ENCODE peak calls at places on chromosomes 13 and 19, in eight cellular contexts. A, O, X, N, W, U, R and B are unnamed samples.

GRCh38 chr19:34345934-34346333 is 19.1 kb upstream of the GPI start:
- DNase-seq in W (peak), O (no peak), U (peak), R (peak), A (peak), N (peak), X (no peak), B (peak)

GRCh38 chr13:59358014-59358413 is 805.7 kb downstream of the DIAPH3 start:
- DNase-seq in U (no peak), X (no peak), R (no peak), W (no peak), N (no peak), A (no peak), O (no peak), B (no peak)

GRCh38 chr13:59461411-59461810 is 702.3 kb downstream of the DIAPH3 start:
- DNase-seq in R (no peak), W (no peak), O (no peak), U (no peak), N (no peak), X (no peak), A (no peak), B (no peak)

GRCh38 chr19:873084-874019 is 13.9 kb downstream of the CFD start:
- DNase-seq in A (peak), O (peak), R (peak), X (no peak), N (no peak), U (peak), W (no peak), B (peak)

GRCh38 chr13:100644328-100644727 is 30.3 kb downstream of the TMTC4 start:
- DNase-seq in O (no peak), A (no peak), N (no peak), X (no peak), U (no peak), R (no peak), W (no peak), B (no peak)

GRCh38 chr13:34000955-34001354 is 183.0 kb downstream of the RFC3 start:
- DNase-seq in W (no peak), A (no peak), O (no peak), U (no peak), N (no peak), X (no peak), R (no peak), B (no peak)

GRCh38 chr19:15195381-15195964 is 5.3 kb downstream of the NOTCH3 start:
- DNase-seq in X (peak), R (no peak), U (no peak), N (peak), O (no peak), W (peak), A (peak), B (no peak)

GRCh38 chr13:75368167-75368566 is 113.8 kb downstream of the TBC1D4 start:
- DNase-seq in U (no peak), X (no peak), A (peak), W (no peak), R (no peak), N (peak), O (no peak), B (no peak)

GRCh38 chr19:18972301-18972831 is 31.3 kb upstream of the HOMER3 start:
- DNase-seq in X (no peak), N (no peak), W (no peak), O (no peak), U (no peak), A (peak), R (no peak), B (no peak)

GRCh38 chr19:10406191-10406590 is 2.8 kb upstream of the CDC37 start:
- DNase-seq in O (no peak), X (no peak), W (no peak), R (no peak), N (no peak), A (no peak), U (no peak), B (no peak)

GRCh38 chr19:41548954-41549688 is 26.8 kb upstream of the CEACAM21 start:
- DNase-seq in A (no peak), O (no peak), N (no peak), X (no peak), W (no peak), U (peak), R (peak), B (peak)

GRCh38 chr19:48741222-48741999 is 1.0 kb upstream of the RASIP1 start:
- DNase-seq in U (no peak), A (no peak), R (no peak), O (peak), W (no peak), X (no peak), N (peak), B (no peak)

GRCh38 chr19:405138-405965 is 3.6 kb downstream of the C2CD4C start:
- DNase-seq in U (no peak), X (peak), O (no peak), A (no peak), W (no peak), N (no peak), R (no peak), B (no peak)

GRCh38 chr13:24267283-24267682 is 42.1 kb upstream of the C1QTNF9 start:
- DNase-seq in X (no peak), R (no peak), N (no peak), A (peak), W (no peak), U (peak), O (no peak), B (peak)